ENCODE peak calls at places on chromosome 15, in ten cellular contexts. I is psoas muscle, X is GM23338, A is stomach, Y is PC-9, Z is IMR-90, R is GM06990, F is esophagus squamous epithelium, K is heart right ventricle, M is spleen. T is an unnamed sample. For H3K27me3, the result is how much of the 10 kb centered on the place peaks cover.

GRCh38 chr15:31587583-31587982 is 260.9 kb downstream of the KLF13 start:
- DNase-seq in I (no peak), X (no peak), A (no peak), Y (no peak), Z (no peak), R (no peak), F (no peak), K (no peak), M (no peak), T (no peak)

GRCh38 chr15:85780586-85780985 is 14.1 kb downstream of the KLHL25 start:
- DNase-seq in I (no peak), X (no peak), A (no peak), Y (no peak), Z (no peak), R (no peak), F (no peak), K (no peak), M (no peak), T (no peak)

GRCh38 chr15:33454346-33454745 is 143.6 kb downstream of the RYR3 start:
- DNase-seq in I (no peak), X (no peak), A (no peak), Y (no peak), Z (no peak), R (no peak), F (no peak), K (no peak), M (no peak), T (no peak)

GRCh38 chr15:77840962-77841361 is 208.2 kb upstream of the LINGO1 start:
- DNase-seq in I (no peak), X (no peak), A (no peak), Y (peak), Z (peak), R (no peak), F (no peak), K (no peak), M (peak), T (no peak)

GRCh38 chr15:81531141-81531592 is 157.2 kb upstream of the TMC3 start:
- DNase-seq in I (no peak), X (peak), A (no peak), Y (no peak), Z (peak), R (no peak), F (no peak), K (peak), M (no peak), T (no peak)

GRCh38 chr15:73009306-73010091 is 42.8 kb upstream of the NEO1 start:
- DNase-seq in I (no peak), X (no peak), A (no peak), Y (no peak), Z (no peak), R (no peak), F (no peak), K (no peak), M (no peak), T (no peak)

GRCh38 chr15:43974852-43975251 is 148.1 kb downstream of the WDR76 start:
- DNase-seq in I (no peak), X (no peak), A (no peak), Y (peak), Z (no peak), R (peak), F (no peak), K (no peak), M (no peak), T (no peak)

GRCh38 chr15:78808550-78808949 is 2.7 kb downstream of the ADAMTS7 start:
- DNase-seq in I (no peak), X (peak), A (no peak), Y (no peak), Z (peak), R (no peak), F (no peak), K (no peak), M (no peak), T (no peak)

GRCh38 chr15:41411031-41411430 is 5.9 kb upstream of the RTF1 start:
- DNase-seq in I (no peak), X (no peak), A (no peak), Y (no peak), Z (no peak), R (no peak), F (no peak), K (no peak), M (no peak), T (no peak)

GRCh38 chr15:41772720-41773331 is 1.5 kb upstream of the MAPKBP1 start:
- DNase-seq in I (no peak), X (peak), A (peak), Y (peak), Z (peak), R (peak), F (no peak), K (no peak), M (no peak), T (peak)

GRCh38 chr15:85297537-85297936 is 82.9 kb upstream of the AKAP13 start:
- DNase-seq in I (no peak), X (no peak), A (no peak), Y (no peak), Z (no peak), R (no peak), F (no peak), K (no peak), M (no peak), T (no peak)

GRCh38 chr15:64452988-64453688 is 7.2 kb upstream of the ZNF609 start:
- DNase-seq in I (no peak), X (no peak), A (peak), Y (no peak), Z (peak), R (no peak), F (no peak), K (peak), M (no peak), T (no peak)

GRCh38 chr15:26045516-26045915 is 182.4 kb upstream of the ATP10A start:
- DNase-seq in I (no peak), X (no peak), A (no peak), Y (no peak), Z (no peak), R (no peak), F (no peak), K (no peak), M (no peak), T (no peak)

GRCh38 chr15:101795455-101795854 is 7.9 kb upstream of the OR4F6 start:
- DNase-seq in I (no peak), X (no peak), A (no peak), Y (no peak), Z (peak), R (no peak), F (no peak), K (no peak), M (no peak), T (no peak)

GRCh38 chr15:69909719-69910444 is 187.8 kb downstream of the TLE3 start:
- DNase-seq in I (no peak), X (no peak), A (no peak), Y (no peak), Z (no peak), R (no peak), F (no peak), K (no peak), M (no peak), T (peak)

GRCh38 chr15:41417812-41418211 is 917 bp downstream of the RTF1 start:
- DNase-seq in I (no peak), X (peak), A (no peak), Y (no peak), Z (peak), R (no peak), F (no peak), K (no peak), M (no peak), T (no peak)

GRCh38 chr15:101122806-101123205 is 129.0 kb downstream of the CHSY1 start:
- DNase-seq in I (no peak), X (no peak), A (no peak), Y (no peak), Z (no peak), R (no peak), F (no peak), K (no peak), M (peak), T (no peak)

GRCh38 chr15:29278436-29279099 is 8.9 kb upstream of the NSMCE3 start:
- DNase-seq in I (no peak), X (no peak), A (no peak), Y (no peak), Z (peak), R (no peak), F (no peak), K (no peak), M (no peak), T (no peak)

GRCh38 chr15:31887246-31887645 is 143.1 kb upstream of the CHRNA7 start:
- DNase-seq in I (no peak), X (peak), A (no peak), Y (no peak), Z (no peak), R (no peak), F (no peak), K (no peak), M (no peak), T (no peak)

GRCh38 chr15:96123630-96124187 is 206.8 kb upstream of the NR2F2 start:
- DNase-seq in I (no peak), X (no peak), A (no peak), Y (no peak), Z (no peak), R (no peak), F (no peak), K (no peak), M (no peak), T (no peak)

GRCh38 chr15:39919396-39919739 is 698 bp downstream of the GPR176 start:
- DNase-seq in I (no peak), X (peak), A (no peak), Y (no peak), Z (no peak), R (no peak), F (no peak), K (no peak), M (no peak), T (peak)

GRCh38 chr15:42063122-42063848 is 31.1 kb downstream of the PLA2G4D start:
- DNase-seq in I (no peak), X (no peak), A (no peak), Y (no peak), Z (no peak), R (no peak), F (no peak), K (no peak), M (no peak), T (no peak)

GRCh38 chr15:59379524-59379923 is 6.9 kb upstream of the MYO1E start:
- DNase-seq in I (no peak), X (no peak), A (no peak), Y (no peak), Z (no peak), R (no peak), F (no peak), K (no peak), M (no peak), T (no peak)

GRCh38 chr15:80242802-80243201 is 9.2 kb downstream of the CTXND1 start:
- DNase-seq in I (no peak), X (no peak), A (no peak), Y (no peak), Z (no peak), R (no peak), F (no peak), K (no peak), M (no peak), T (no peak)

GRCh38 chr15:101313041-101313761 is 18.2 kb upstream of the SNRPA1 start:
- DNase-seq in I (no peak), X (no peak), A (no peak), Y (no peak), Z (no peak), R (no peak), F (no peak), K (no peak), M (peak), T (no peak)

GRCh38 chr15:41561777-41562145 is 2.7 kb downstream of the TYRO3 start:
- DNase-seq in I (peak), X (peak), A (no peak), Y (no peak), Z (peak), R (no peak), F (no peak), K (peak), M (no peak), T (no peak)

GRCh38 chr15:85563328-85563727 is 182.9 kb downstream of the AKAP13 start:
- DNase-seq in I (no peak), X (peak), A (peak), Y (no peak), Z (peak), R (no peak), F (no peak), K (no peak), M (no peak), T (no peak)

GRCh38 chr15:92525758-92526245 is 129.8 kb downstream of the FAM174B start:
- DNase-seq in I (no peak), X (no peak), A (no peak), Y (no peak), Z (no peak), R (no peak), F (no peak), K (no peak), M (no peak), T (no peak)
- H3K4me3 ChIP-seq in I (no peak), X (no peak), A (no peak), Y (no peak), Z (no peak), R (no peak), F (no peak), K (no peak), M (no peak), T (no peak)

DNA sequence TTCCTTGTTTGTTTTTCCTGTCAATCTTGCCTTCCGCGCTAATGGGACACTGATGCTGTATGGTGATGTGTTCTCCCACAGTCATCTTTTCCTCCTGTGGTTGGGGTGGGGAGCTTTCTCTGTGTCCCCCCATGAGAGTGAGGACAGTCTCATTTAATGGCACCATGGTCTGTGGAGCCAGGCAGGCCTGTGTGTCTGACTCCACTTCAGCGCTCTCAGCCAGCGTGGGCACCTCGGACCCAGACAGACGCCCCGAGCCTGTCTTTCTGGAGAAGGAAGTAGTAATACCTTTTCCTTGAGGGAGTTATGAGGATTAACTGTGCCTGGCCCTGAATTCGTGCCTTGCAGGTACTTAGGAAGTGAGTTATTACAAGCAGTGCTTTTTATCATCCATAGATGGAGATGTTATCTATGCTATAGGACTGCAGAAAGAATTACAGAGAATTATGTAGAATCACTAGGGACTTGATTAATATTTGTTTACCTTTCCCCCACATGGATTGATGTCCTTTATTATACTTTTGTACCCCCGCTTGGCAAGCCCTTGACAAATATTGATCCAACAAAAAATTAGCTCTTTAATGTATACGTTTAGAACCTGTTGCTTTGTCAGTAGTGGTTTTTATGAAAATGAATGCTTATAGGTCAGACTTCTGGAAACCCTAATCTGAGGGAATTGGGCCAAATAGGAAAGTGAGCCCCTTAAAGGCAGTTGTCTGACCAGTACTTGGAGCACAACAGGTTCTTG is 152.4 kb downstream of the PGPEP1L start:
- DNase-seq in I (no peak), X (no peak), A (no peak), Y (no peak), Z (no peak), R (no peak), F (no peak), K (no peak), M (no peak), T (no peak)
- TF ChIP-seq CTCF in I (no peak), X (no peak), A (no peak), Y (no peak), Z (no peak), R (no peak), F (no peak), K (no peak), M (no peak), T (no peak)

GRCh38 chr15:45113380-45113990 is 487 bp downstream of the DUOX2 start:
- DNase-seq in I (no peak), X (no peak), A (no peak), Y (no peak), Z (no peak), R (no peak), F (no peak), K (no peak), M (no peak), T (no peak)

GRCh38 chr15:45115312-45115820 is 1.2 kb downstream of the DUOXA2 start:
- DNase-seq in I (no peak), X (no peak), A (no peak), Y (no peak), Z (no peak), R (no peak), F (no peak), K (no peak), M (no peak), T (no peak)

GRCh38 chr15:45114751-45115085 is 592 bp downstream of the DUOXA2 start:
- DNase-seq in I (no peak), X (no peak), A (no peak), Y (no peak), Z (no peak), R (no peak), F (no peak), K (no peak), M (no peak), T (no peak)

GRCh38 chr15:45112592-45113379 is 1.2 kb downstream of the DUOX2 start:
- DNase-seq in I (no peak), X (peak), A (no peak), Y (no peak), Z (no peak), R (no peak), F (no peak), K (no peak), M (no peak), T (no peak)

GRCh38 chr15:45114076-45114750 is at the start of the genes DUOX2 and DUOXA2:
- DNase-seq in I (no peak), X (peak), A (peak), Y (no peak), Z (no peak), R (no peak), F (no peak), K (no peak), M (no peak), T (no peak)
- H3K27me3 ChIP-seq in I (under half), X (half or more), A (half or more), Y (under half), Z (half or more), R (under half), F (under half), K (half or more), M (under half), T (under half)

GRCh38 chr15:48411971-48412591 is 80.9 kb downstream of the DUT start:
- DNase-seq in I (no peak), X (no peak), A (no peak), Y (no peak), Z (no peak), R (no peak), F (no peak), K (no peak), M (no peak), T (no peak)
- H3K4me3 ChIP-seq in I (no peak), X (no peak), A (no peak), Y (no peak), Z (no peak), R (no peak), F (no peak), K (no peak), M (no peak), T (no peak)

GRCh38 chr15:38508647-38509046 is 54.7 kb downstream of the FAM98B start:
- DNase-seq in I (no peak), X (no peak), A (no peak), Y (no peak), Z (no peak), R (peak), F (no peak), K (no peak), M (no peak), T (no peak)
- TF ChIP-seq CTCF in I (no peak), X (no peak), A (no peak), Y (no peak), Z (no peak), R (no peak), F (no peak), K (no peak), M (no peak), T (no peak)

DNA sequence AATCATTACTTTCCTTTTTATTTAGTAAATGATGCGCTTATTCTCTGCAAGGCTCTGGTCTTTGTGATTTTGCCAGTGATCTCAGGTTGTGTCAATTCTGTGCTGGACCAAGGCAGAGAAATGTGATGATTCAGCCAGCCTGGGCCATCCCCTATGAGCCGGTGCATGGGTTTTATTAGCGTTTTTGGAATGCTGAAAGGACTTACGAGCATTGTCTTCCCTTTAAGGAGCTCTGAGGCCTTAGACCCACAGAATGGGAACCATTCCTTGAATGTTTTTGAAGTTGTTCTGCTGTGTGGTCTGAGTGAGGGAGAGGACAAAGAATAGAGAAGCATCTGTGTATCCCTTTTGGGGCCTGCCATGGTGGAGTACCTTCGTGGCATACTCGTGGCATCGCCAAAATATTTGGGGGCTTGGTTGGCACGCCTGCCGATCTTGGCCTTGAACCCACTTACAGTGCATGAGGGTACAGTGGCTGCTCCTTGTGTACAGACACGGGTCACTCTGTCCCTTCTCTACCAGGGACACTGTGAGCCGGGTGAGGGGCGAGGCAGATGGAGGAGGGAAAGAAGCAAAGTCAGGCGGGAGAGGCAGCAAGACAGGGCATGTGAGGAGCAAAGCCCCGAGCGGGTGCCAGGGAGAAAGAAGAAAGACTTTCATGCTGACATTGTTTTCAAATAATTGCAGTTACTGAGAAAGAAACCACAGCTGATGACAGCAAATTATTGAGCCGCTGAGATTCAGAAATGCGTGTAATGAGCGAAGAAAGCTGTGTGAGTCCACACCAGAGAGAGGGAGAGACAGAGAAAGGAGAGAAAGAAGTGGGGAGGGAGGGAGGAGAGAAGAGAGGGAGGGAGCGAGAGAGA is 269.4 kb upstream of the RGMA start:
- DNase-seq in I (no peak), X (peak), A (no peak), Y (no peak), Z (no peak), R (no peak), F (no peak), K (no peak), M (no peak), T (no peak)
- H3K27me3 ChIP-seq in I (under half), X (half or more), A (under half), Y (half or more), Z (under half), R (under half), F (under half), K (under half), M (under half), T (under half)

GRCh38 chr15:65610871-65611718 is at the start of gene INTS14:
- DNase-seq in I (peak), X (peak), A (peak), Y (peak), Z (peak), R (peak), F (peak), K (peak), M (peak), T (peak)
- H3K4me3 ChIP-seq in I (peak), X (peak), A (peak), Y (peak), Z (peak), R (peak), F (peak), K (peak), M (peak), T (peak)

GRCh38 chr15:88664151-88664778 is 25.4 kb downstream of the ISG20 start:
- DNase-seq in I (no peak), X (peak), A (peak), Y (no peak), Z (no peak), R (no peak), F (no peak), K (no peak), M (no peak), T (no peak)
- TF ChIP-seq CTCF in I (peak), X (peak), A (no peak), Y (peak), Z (no peak), R (peak), F (peak), K (peak), M (no peak), T (no peak)

DNA sequence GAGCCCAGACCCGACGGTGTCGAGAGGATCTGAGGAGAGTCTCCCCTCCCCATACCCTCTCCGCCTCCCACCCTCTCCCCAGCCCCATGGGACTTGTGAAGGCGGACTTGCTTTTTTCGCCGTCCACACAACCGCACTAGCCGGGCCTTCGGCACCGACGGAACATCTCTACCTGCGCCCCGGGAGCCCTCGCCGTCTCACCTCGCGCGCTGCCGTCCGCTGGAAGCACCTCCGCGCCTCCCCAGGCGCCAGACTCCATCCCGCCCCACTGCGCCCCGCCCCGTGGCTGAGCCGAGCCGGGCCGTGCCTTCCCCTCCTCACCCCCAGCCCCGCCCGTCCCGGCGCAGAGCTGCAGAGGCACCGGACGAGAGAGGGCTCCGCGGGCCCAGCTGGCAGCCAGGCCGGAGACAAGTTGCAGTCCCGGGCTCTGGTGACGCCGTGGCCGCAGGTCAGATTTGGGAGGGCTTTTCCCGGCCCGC is at the start of the genes DUOX1 and DUOXA1:
- DNase-seq in I (peak), X (peak), A (peak), Y (no peak), Z (no peak), R (no peak), F (no peak), K (peak), M (peak), T (no peak)
- H3K27me3 ChIP-seq in I (under half), X (half or more), A (half or more), Y (under half), Z (half or more), R (under half), F (under half), K (half or more), M (under half), T (half or more)